ENCODE peak calls at places on chromosomes 3 and 15, in ten cellular contexts. T, D, I, A, J, M, R, V, U and H are unnamed samples.

GRCh38 chr3:136733317-136733833 is 18.8 kb downstream of the STAG1 start:
- DNase-seq in V (no peak), M (no peak), A (no peak), R (no peak), T (no peak), U (no peak), J (no peak), I (no peak), D (no peak), H (no peak)

GRCh38 chr15:39710681-39711080 is 72.0 kb downstream of the FSIP1 start:
- DNase-seq in U (no peak), T (no peak), J (no peak), A (no peak), V (no peak), M (no peak), R (no peak), D (no peak), I (no peak), H (no peak)

GRCh38 chr3:152291649-152292066 is 22.9 kb downstream of the MBNL1 start:
- DNase-seq in A (no peak), U (no peak), T (no peak), I (no peak), V (no peak), R (no peak), M (no peak), J (no peak), D (no peak), H (no peak)

GRCh38 chr3:127457094-127457475 is 133.4 kb downstream of the TPRA1 start:
- DNase-seq in R (peak), T (no peak), J (peak), U (peak), A (no peak), I (no peak), D (no peak), V (no peak), M (peak), H (no peak)

GRCh38 chr15:72155021-72155621 is 36.9 kb downstream of the SENP8 start:
- DNase-seq in A (no peak), R (no peak), I (peak), M (peak), J (peak), U (peak), D (no peak), V (no peak), T (no peak), H (no peak)

GRCh38 chr15:98758224-98758623 is 109.9 kb downstream of the IGF1R start:
- DNase-seq in I (no peak), U (no peak), R (no peak), A (no peak), T (no peak), V (no peak), J (no peak), M (no peak), D (no peak), H (no peak)

GRCh38 chr3:189588061-189588817 is 43.0 kb upstream of the TP63 start:
- DNase-seq in I (no peak), R (no peak), T (peak), M (no peak), U (no peak), A (no peak), J (no peak), D (no peak), V (no peak), H (no peak)

GRCh38 chr3:157335198-157335597 is 101.5 kb upstream of the PTX3 start:
- DNase-seq in A (no peak), J (no peak), I (no peak), M (no peak), V (peak), D (no peak), R (no peak), U (no peak), T (no peak), H (no peak)

GRCh38 chr3:9930804-9931418 is 2.7 kb upstream of the CRELD1 start:
- DNase-seq in V (no peak), T (no peak), I (no peak), U (no peak), A (no peak), J (no peak), D (no peak), R (no peak), M (no peak), H (no peak)